ENCODE peak calls at places on chromosomes 12 and 14, in six cellular contexts. B, N, I, S, E and W are unnamed samples.
A peak's percentile ranks its signal among the peaks of the same experiment; 100 is the strongest.

GRCh38 chr14:102805454-102805891 is 28.2 kb downstream of the TRAF3 start:
- DNase-seq in N (no peak), B (no peak), I (no peak), E (no peak), S (no peak), W (peak; percentile 73)

GRCh38 chr14:37480446-37481290 is 114.4 kb downstream of the FOXA1 start:
- DNase-seq in B (no peak), I (no peak), S (no peak), N (no peak), E (no peak), W (no peak)

GRCh38 chr12:57456145-57456700 is 1.1 kb downstream of the INHBE start:
- DNase-seq in B (no peak), N (no peak), S (no peak), I (peak; percentile 61), E (no peak), W (peak; percentile 28)

GRCh38 chr12:104671407-104672095 is 214.8 kb downstream of the CHST11 start:
- DNase-seq in E (peak; percentile 93), N (peak; percentile 73), S (no peak), B (no peak), I (no peak), W (peak; percentile 87)

GRCh38 chr14:72907886-72908285 is 14.0 kb upstream of the DPF3 start:
- DNase-seq in N (no peak), S (no peak), B (no peak), E (no peak), I (no peak), W (peak; percentile 72)

GRCh38 chr12:31772186-31772585 is 43.4 kb upstream of the AMN1 start:
- DNase-seq in B (no peak), E (no peak), N (no peak), I (no peak), S (no peak), W (no peak)

GRCh38 chr12:113077859-113078256 is 21.3 kb downstream of the DTX1 start:
- DNase-seq in B (no peak), S (no peak), I (no peak), E (no peak), N (no peak), W (no peak)

GRCh38 chr14:95475540-95476240 is 40.8 kb downstream of the SYNE3 start:
- DNase-seq in S (no peak), I (no peak), E (no peak), N (no peak), B (no peak), W (no peak)

GRCh38 chr12:78179346-78179745 is 348.7 kb downstream of the NAV3 start:
- DNase-seq in E (no peak), N (no peak), I (no peak), S (no peak), B (no peak), W (no peak)